ENCODE peak calls at places on chromosome 16, in ten cellular contexts. One of them, this sample, is unnamed.

GRCh38 chr16:84153660-84154214 is 8.6 kb downstream of the DNAAF1 start:
- DNase-seq in thyroid gland: no peak
- DNase-seq in Peyer's patch: no peak
- DNase-seq in A549: no peak
- DNase-seq in left lung: no peak
- DNase-seq in ovary: peak; percentile 65
- DNase-seq in endodermal cell: no peak
- DNase-seq in ascending aorta: no peak
- DNase-seq in kidney: no peak
- DNase-seq in AG04450: no peak
- DNase-seq in this sample: peak; percentile 13

GRCh38 chr16:30472328-30472942 is at the start of gene ITGAL:
- DNase-seq in thyroid gland: peak; percentile 15
- DNase-seq in Peyer's patch: peak; percentile 63
- DNase-seq in A549: no peak
- DNase-seq in left lung: peak; percentile 90
- DNase-seq in ovary: no peak
- DNase-seq in endodermal cell: no peak
- DNase-seq in ascending aorta: peak; percentile 38
- DNase-seq in kidney: no peak
- DNase-seq in AG04450: no peak
- DNase-seq in this sample: no peak

GRCh38 chr16:82629441-82630027 is 2.8 kb downstream of the CDH13 start:
- DNase-seq in thyroid gland: no peak
- DNase-seq in Peyer's patch: no peak
- DNase-seq in A549: no peak
- DNase-seq in left lung: no peak
- DNase-seq in ovary: no peak
- DNase-seq in endodermal cell: no peak
- DNase-seq in ascending aorta: no peak
- DNase-seq in kidney: no peak
- DNase-seq in AG04450: no peak
- DNase-seq in this sample: no peak

GRCh38 chr16:28915181-28915580 is 9.9 kb downstream of the RABEP2 start:
- DNase-seq in thyroid gland: no peak
- DNase-seq in Peyer's patch: no peak
- DNase-seq in A549: no peak
- DNase-seq in left lung: no peak
- DNase-seq in ovary: no peak
- DNase-seq in endodermal cell: no peak
- DNase-seq in ascending aorta: no peak
- DNase-seq in kidney: no peak
- DNase-seq in AG04450: no peak
- DNase-seq in this sample: no peak

GRCh38 chr16:55488306-55488705 is 9.3 kb downstream of the MMP2 start:
- DNase-seq in thyroid gland: peak; percentile 95
- DNase-seq in Peyer's patch: no peak
- DNase-seq in A549: no peak
- DNase-seq in left lung: no peak
- DNase-seq in ovary: no peak
- DNase-seq in endodermal cell: peak; percentile 20
- DNase-seq in ascending aorta: no peak
- DNase-seq in kidney: peak; percentile 88
- DNase-seq in AG04450: no peak
- DNase-seq in this sample: peak; percentile 71

GRCh38 chr16:3800019-3800418 is 80.5 kb downstream of the CREBBP start:
- DNase-seq in thyroid gland: no peak
- DNase-seq in Peyer's patch: no peak
- DNase-seq in A549: no peak
- DNase-seq in left lung: no peak
- DNase-seq in ovary: no peak
- DNase-seq in endodermal cell: no peak
- DNase-seq in ascending aorta: no peak
- DNase-seq in kidney: no peak
- DNase-seq in AG04450: no peak
- DNase-seq in this sample: no peak

GRCh38 chr16:69926241-69926640 is 24.9 kb upstream of the CLEC18A start:
- DNase-seq in thyroid gland: no peak
- DNase-seq in Peyer's patch: no peak
- DNase-seq in A549: no peak
- DNase-seq in left lung: no peak
- DNase-seq in ovary: no peak
- DNase-seq in endodermal cell: no peak
- DNase-seq in ascending aorta: no peak
- DNase-seq in kidney: no peak
- DNase-seq in AG04450: no peak
- DNase-seq in this sample: no peak

GRCh38 chr16:89449726-89450335 is 40.5 kb downstream of the ANKRD11 start:
- DNase-seq in thyroid gland: peak; percentile 22
- DNase-seq in Peyer's patch: no peak
- DNase-seq in A549: no peak
- DNase-seq in left lung: no peak
- DNase-seq in ovary: no peak
- DNase-seq in endodermal cell: no peak
- DNase-seq in ascending aorta: no peak
- DNase-seq in kidney: no peak
- DNase-seq in AG04450: no peak
- DNase-seq in this sample: no peak

GRCh38 chr16:85613609-85614337 is 651 bp downstream of the GSE1 start:
- DNase-seq in thyroid gland: peak; percentile 83
- DNase-seq in Peyer's patch: peak; percentile 76
- DNase-seq in A549: peak; percentile 42
- DNase-seq in left lung: peak; percentile 89
- DNase-seq in ovary: peak; percentile 50
- DNase-seq in endodermal cell: peak; percentile 90
- DNase-seq in ascending aorta: no peak
- DNase-seq in kidney: peak; percentile 92
- DNase-seq in AG04450: no peak
- DNase-seq in this sample: peak; percentile 85

GRCh38 chr16:11989238-11990160 is 13.0 kb downstream of the SNX29 start:
- DNase-seq in thyroid gland: no peak
- DNase-seq in Peyer's patch: no peak
- DNase-seq in A549: no peak
- DNase-seq in left lung: no peak
- DNase-seq in ovary: no peak
- DNase-seq in endodermal cell: no peak
- DNase-seq in ascending aorta: no peak
- DNase-seq in kidney: no peak
- DNase-seq in AG04450: no peak
- DNase-seq in this sample: no peak

GRCh38 chr16:89122322-89122831 is 28.7 kb downstream of the ACSF3 start:
- DNase-seq in thyroid gland: peak; percentile 74
- DNase-seq in Peyer's patch: peak; percentile 67
- DNase-seq in A549: no peak
- DNase-seq in left lung: peak; percentile 79
- DNase-seq in ovary: no peak
- DNase-seq in endodermal cell: no peak
- DNase-seq in ascending aorta: no peak
- DNase-seq in kidney: peak; percentile 87
- DNase-seq in AG04450: no peak
- DNase-seq in this sample: no peak

GRCh38 chr16:4767872-4768548 is 1.0 kb upstream of the ZNF500 start:
- DNase-seq in thyroid gland: peak; percentile 19
- DNase-seq in Peyer's patch: no peak
- DNase-seq in A549: no peak
- DNase-seq in left lung: no peak
- DNase-seq in ovary: peak; percentile 49
- DNase-seq in endodermal cell: no peak
- DNase-seq in ascending aorta: no peak
- DNase-seq in kidney: no peak
- DNase-seq in AG04450: no peak
- DNase-seq in this sample: peak; percentile 30

GRCh38 chr16:64089697-64090096 is 1032.2 kb downstream of the CDH11 start:
- DNase-seq in thyroid gland: no peak
- DNase-seq in Peyer's patch: no peak
- DNase-seq in A549: no peak
- DNase-seq in left lung: no peak
- DNase-seq in ovary: no peak
- DNase-seq in endodermal cell: peak; percentile 59
- DNase-seq in ascending aorta: no peak
- DNase-seq in kidney: no peak
- DNase-seq in AG04450: no peak
- DNase-seq in this sample: no peak

DNA sequence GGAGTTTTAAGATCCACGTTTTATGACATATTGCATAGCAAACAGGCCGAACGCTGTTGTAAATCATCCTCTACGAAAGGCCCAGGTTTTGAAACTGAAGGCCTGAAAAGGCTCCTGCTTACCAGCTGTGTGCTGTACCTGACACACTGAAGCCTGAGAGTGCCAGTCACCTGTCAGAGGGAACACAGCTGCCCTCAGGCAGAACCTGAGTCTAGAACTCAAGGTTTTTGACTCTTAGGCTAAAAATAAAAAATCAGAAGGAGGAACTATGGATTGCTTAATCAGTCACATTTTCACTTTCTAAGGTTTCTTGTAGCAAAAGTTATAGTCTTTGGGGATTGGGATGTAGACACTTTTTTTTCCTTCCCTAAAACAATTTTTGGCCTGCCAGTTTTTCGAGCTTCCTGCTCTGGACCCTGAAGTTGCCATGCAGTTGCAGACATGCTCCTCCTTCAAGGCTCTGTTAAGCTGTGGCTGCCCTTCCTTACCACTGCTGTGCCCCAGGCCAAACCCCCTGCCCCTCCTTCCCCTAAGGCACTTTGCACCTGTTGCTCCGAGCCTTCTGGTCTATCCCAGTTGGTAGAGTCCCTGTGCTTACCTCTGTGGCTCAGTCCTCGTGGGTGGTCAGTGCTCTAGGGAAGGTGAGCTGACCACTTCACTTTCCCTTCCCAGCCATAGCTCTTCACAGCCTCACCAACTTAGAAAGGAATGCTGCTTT is 56.6 kb downstream of the TENT4B start:
- DNase-seq in thyroid gland: peak; percentile 13
- DNase-seq in Peyer's patch: peak; percentile 59
- DNase-seq in A549: no peak
- DNase-seq in left lung: no peak
- DNase-seq in ovary: no peak
- DNase-seq in endodermal cell: peak; percentile 59
- DNase-seq in ascending aorta: no peak
- DNase-seq in kidney: no peak
- DNase-seq in AG04450: no peak
- DNase-seq in this sample: no peak
- H3K27ac ChIP-seq in thyroid gland: no peak overlapping the region
- H3K27ac ChIP-seq in Peyer's patch: no peak overlapping the region
- H3K27ac ChIP-seq in A549: no peak overlapping the region
- H3K27ac ChIP-seq in left lung: peak overlapping the region; percentile 50
- H3K27ac ChIP-seq in ovary: no peak overlapping the region
- H3K27ac ChIP-seq in endodermal cell: peak overlapping the region; percentile 28
- H3K27ac ChIP-seq in ascending aorta: peak overlapping the region; percentile 43
- H3K27ac ChIP-seq in kidney: peak overlapping the region; percentile 57
- H3K27ac ChIP-seq in AG04450: no peak overlapping the region
- H3K27ac ChIP-seq in this sample: peak overlapping the region; percentile 42

DNA sequence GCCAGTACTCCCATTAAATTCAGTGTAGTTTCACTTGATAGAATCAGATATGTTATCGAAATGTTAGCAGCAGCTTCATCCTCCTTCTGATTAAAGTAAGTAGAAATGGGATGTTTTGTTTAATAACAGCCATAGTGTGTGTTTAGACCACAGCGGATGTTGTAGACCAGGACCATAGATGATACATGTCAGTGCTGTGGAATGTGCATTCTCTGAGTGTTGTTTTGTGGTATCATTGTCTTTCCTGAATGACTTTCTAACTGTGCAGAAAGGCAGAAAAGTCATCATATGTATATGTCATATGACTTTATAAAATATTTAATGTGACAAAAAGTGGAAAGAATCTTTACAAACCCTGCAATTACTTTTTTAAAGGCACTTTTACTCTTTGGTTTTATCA is 55.6 kb downstream of the CYLD start:
- DNase-seq in thyroid gland: no peak
- DNase-seq in Peyer's patch: no peak
- DNase-seq in A549: no peak
- DNase-seq in left lung: no peak
- DNase-seq in ovary: no peak
- DNase-seq in endodermal cell: no peak
- DNase-seq in ascending aorta: no peak
- DNase-seq in kidney: no peak
- DNase-seq in AG04450: no peak
- DNase-seq in this sample: no peak
- TF ChIP-seq CTCF in thyroid gland: no peak
- TF ChIP-seq CTCF in Peyer's patch: no peak
- TF ChIP-seq CTCF in A549: no peak
- TF ChIP-seq CTCF in left lung: no peak
- TF ChIP-seq CTCF in ovary: no peak
- TF ChIP-seq CTCF in endodermal cell: no peak
- TF ChIP-seq CTCF in ascending aorta: no peak
- TF ChIP-seq CTCF in kidney: no peak
- TF ChIP-seq CTCF in AG04450: no peak
- TF ChIP-seq CTCF in this sample: no peak

DNA sequence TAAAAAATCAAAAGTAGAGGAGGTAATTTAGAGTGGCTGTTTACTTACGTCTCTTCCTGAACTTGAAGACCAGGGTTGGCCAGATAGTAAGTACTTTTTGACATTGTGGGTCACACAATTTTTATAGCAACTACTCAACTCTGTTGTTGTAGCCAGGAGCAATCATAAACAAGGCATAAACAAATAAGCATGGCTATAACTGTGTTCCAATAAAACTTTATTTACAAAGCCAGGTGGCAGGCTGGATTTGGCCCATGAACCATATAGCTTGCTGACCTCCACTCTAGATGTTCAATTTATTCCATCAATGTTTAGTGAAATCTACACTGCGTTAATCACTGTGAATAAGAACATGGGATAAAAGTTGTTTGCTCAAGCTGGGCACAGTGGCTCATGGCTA is 500.4 kb upstream of the ERCC4 start:
- DNase-seq in thyroid gland: no peak
- DNase-seq in Peyer's patch: no peak
- DNase-seq in A549: no peak
- DNase-seq in left lung: no peak
- DNase-seq in ovary: no peak
- DNase-seq in endodermal cell: no peak
- DNase-seq in ascending aorta: no peak
- DNase-seq in kidney: no peak
- DNase-seq in AG04450: no peak
- DNase-seq in this sample: no peak
- H3K27ac ChIP-seq in thyroid gland: no peak overlapping the region
- H3K27ac ChIP-seq in Peyer's patch: no peak overlapping the region
- H3K27ac ChIP-seq in A549: no peak overlapping the region
- H3K27ac ChIP-seq in left lung: no peak overlapping the region
- H3K27ac ChIP-seq in ovary: no peak overlapping the region
- H3K27ac ChIP-seq in endodermal cell: no peak overlapping the region
- H3K27ac ChIP-seq in ascending aorta: no peak overlapping the region
- H3K27ac ChIP-seq in kidney: no peak overlapping the region
- H3K27ac ChIP-seq in AG04450: no peak overlapping the region
- H3K27ac ChIP-seq in this sample: no peak overlapping the region

DNA sequence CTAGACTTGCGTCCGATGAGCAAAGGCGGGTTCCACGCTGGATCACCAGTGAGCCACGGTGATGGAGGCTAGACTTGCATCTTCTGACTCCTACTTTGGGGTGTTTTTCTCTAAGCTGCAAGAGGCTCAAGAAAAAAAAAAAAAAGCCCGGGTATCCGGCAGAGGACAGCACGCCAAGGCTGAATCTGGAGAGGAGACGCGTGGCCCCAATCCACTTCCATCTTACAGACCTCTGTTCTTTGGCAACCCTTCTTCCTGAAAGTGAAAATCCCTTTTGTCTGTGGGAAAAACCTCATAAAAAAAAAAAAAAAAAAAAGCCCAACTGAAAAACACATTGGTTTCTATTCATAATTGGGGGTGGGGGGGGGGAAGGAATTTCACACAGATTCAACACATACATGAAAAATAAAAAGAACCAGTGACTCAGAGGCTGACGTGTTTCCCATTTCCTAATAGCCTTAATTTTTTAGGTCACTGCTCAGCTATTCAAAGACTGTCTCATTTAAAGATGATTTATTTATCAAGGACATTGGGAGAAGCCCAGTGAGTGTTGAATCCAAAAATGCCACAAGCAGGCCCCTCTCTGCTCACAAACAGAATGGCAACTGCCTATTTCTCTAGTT is 258.3 kb downstream of the FOXL1 start:
- DNase-seq in thyroid gland: no peak
- DNase-seq in Peyer's patch: no peak
- DNase-seq in A549: no peak
- DNase-seq in left lung: no peak
- DNase-seq in ovary: no peak
- DNase-seq in endodermal cell: no peak
- DNase-seq in ascending aorta: no peak
- DNase-seq in kidney: no peak
- DNase-seq in AG04450: peak; percentile 59
- DNase-seq in this sample: no peak
- TF ChIP-seq CTCF in thyroid gland: no peak
- TF ChIP-seq CTCF in Peyer's patch: no peak
- TF ChIP-seq CTCF in A549: no peak
- TF ChIP-seq CTCF in left lung: no peak
- TF ChIP-seq CTCF in ovary: no peak
- TF ChIP-seq CTCF in endodermal cell: no peak
- TF ChIP-seq CTCF in ascending aorta: no peak
- TF ChIP-seq CTCF in kidney: no peak
- TF ChIP-seq CTCF in AG04450: peak; percentile 8
- TF ChIP-seq CTCF in this sample: no peak

This sample was measured in tibial artery.